ENCODE peak calls at places on chromosomes 5 and 9, in five cellular contexts. One of them, this sample, is unnamed.

GRCh38 chr5:54360089-54360488 is 49.7 kb upstream of the ARL15 start:
- DNase-seq in activated naive CD8-positive, alpha-beta T cell treated with anti-CD3 and anti-CD28 coated beads, Interleukin-2, amount 50 U/mL, for 24 hours: no peak
- DNase-seq in small intestine: peak
- DNase-seq in NCI-H510A treated with DMSO at 0.1 percent for 48 hours: no peak
- DNase-seq in amniotic stem cell: no peak
- DNase-seq in this sample: no peak

GRCh38 chr5:181261320-181262085 is 560 bp upstream of the TRIM52 start:
- DNase-seq in activated naive CD8-positive, alpha-beta T cell treated with anti-CD3 and anti-CD28 coated beads, Interleukin-2, amount 50 U/mL, for 24 hours: peak
- DNase-seq in NCI-H510A treated with DMSO at 0.1 percent for 48 hours: no peak
- DNase-seq in amniotic stem cell: no peak
- DNase-seq in small intestine: peak
- DNase-seq in this sample: peak

GRCh38 chr9:120610975-120611689 is 31.2 kb upstream of the CDK5RAP2 start:
- DNase-seq in small intestine: no peak
- DNase-seq in amniotic stem cell: no peak
- DNase-seq in NCI-H510A treated with DMSO at 0.1 percent for 48 hours: no peak
- DNase-seq in activated naive CD8-positive, alpha-beta T cell treated with anti-CD3 and anti-CD28 coated beads, Interleukin-2, amount 50 U/mL, for 24 hours: no peak
- DNase-seq in this sample: no peak

GRCh38 chr5:85814596-85814995 is 803.1 kb upstream of the COX7C start:
- DNase-seq in NCI-H510A treated with DMSO at 0.1 percent for 48 hours: no peak
- DNase-seq in amniotic stem cell: no peak
- DNase-seq in activated naive CD8-positive, alpha-beta T cell treated with anti-CD3 and anti-CD28 coated beads, Interleukin-2, amount 50 U/mL, for 24 hours: no peak
- DNase-seq in small intestine: peak
- DNase-seq in this sample: no peak

GRCh38 chr5:5418006-5418405 is 4.5 kb upstream of the ICE1 start:
- DNase-seq in small intestine: no peak
- DNase-seq in activated naive CD8-positive, alpha-beta T cell treated with anti-CD3 and anti-CD28 coated beads, Interleukin-2, amount 50 U/mL, for 24 hours: no peak
- DNase-seq in NCI-H510A treated with DMSO at 0.1 percent for 48 hours: no peak
- DNase-seq in amniotic stem cell: no peak
- DNase-seq in this sample: no peak

GRCh38 chr9:117494401-117495130 is 79.7 kb upstream of the ASTN2 start:
- DNase-seq in small intestine: peak
- DNase-seq in activated naive CD8-positive, alpha-beta T cell treated with anti-CD3 and anti-CD28 coated beads, Interleukin-2, amount 50 U/mL, for 24 hours: no peak
- DNase-seq in amniotic stem cell: no peak
- DNase-seq in NCI-H510A treated with DMSO at 0.1 percent for 48 hours: peak
- DNase-seq in this sample: no peak

GRCh38 chr9:109463924-109464625 is 34.0 kb downstream of the PTPN3 start:
- DNase-seq in amniotic stem cell: no peak
- DNase-seq in activated naive CD8-positive, alpha-beta T cell treated with anti-CD3 and anti-CD28 coated beads, Interleukin-2, amount 50 U/mL, for 24 hours: no peak
- DNase-seq in small intestine: no peak
- DNase-seq in NCI-H510A treated with DMSO at 0.1 percent for 48 hours: no peak
- DNase-seq in this sample: no peak

GRCh38 chr9:95415158-95415557 is 97.6 kb upstream of the FANCC start:
- DNase-seq in amniotic stem cell: no peak
- DNase-seq in activated naive CD8-positive, alpha-beta T cell treated with anti-CD3 and anti-CD28 coated beads, Interleukin-2, amount 50 U/mL, for 24 hours: no peak
- DNase-seq in small intestine: peak
- DNase-seq in NCI-H510A treated with DMSO at 0.1 percent for 48 hours: no peak
- DNase-seq in this sample: no peak

GRCh38 chr5:113489299-113489698 is 1.0 kb upstream of the MCC start:
- DNase-seq in small intestine: peak
- DNase-seq in activated naive CD8-positive, alpha-beta T cell treated with anti-CD3 and anti-CD28 coated beads, Interleukin-2, amount 50 U/mL, for 24 hours: peak
- DNase-seq in amniotic stem cell: peak
- DNase-seq in NCI-H510A treated with DMSO at 0.1 percent for 48 hours: no peak
- DNase-seq in this sample: no peak

GRCh38 chr9:135699440-135699839 is at the start of gene SOHLH1:
- DNase-seq in small intestine: no peak
- DNase-seq in activated naive CD8-positive, alpha-beta T cell treated with anti-CD3 and anti-CD28 coated beads, Interleukin-2, amount 50 U/mL, for 24 hours: no peak
- DNase-seq in amniotic stem cell: no peak
- DNase-seq in NCI-H510A treated with DMSO at 0.1 percent for 48 hours: no peak
- DNase-seq in this sample: no peak

GRCh38 chr9:87259543-87259942 is 238.1 kb upstream of the DAPK1 start:
- DNase-seq in activated naive CD8-positive, alpha-beta T cell treated with anti-CD3 and anti-CD28 coated beads, Interleukin-2, amount 50 U/mL, for 24 hours: no peak
- DNase-seq in amniotic stem cell: no peak
- DNase-seq in NCI-H510A treated with DMSO at 0.1 percent for 48 hours: no peak
- DNase-seq in small intestine: no peak
- DNase-seq in this sample: no peak

GRCh38 chr5:8730194-8730593 is 815.7 kb downstream of the SEMA5A start:
- DNase-seq in small intestine: no peak
- DNase-seq in activated naive CD8-positive, alpha-beta T cell treated with anti-CD3 and anti-CD28 coated beads, Interleukin-2, amount 50 U/mL, for 24 hours: no peak
- DNase-seq in NCI-H510A treated with DMSO at 0.1 percent for 48 hours: no peak
- DNase-seq in amniotic stem cell: no peak
- DNase-seq in this sample: no peak

GRCh38 chr5:3324421-3325101 is 271.1 kb upstream of the IRX1 start:
- DNase-seq in NCI-H510A treated with DMSO at 0.1 percent for 48 hours: no peak
- DNase-seq in amniotic stem cell: no peak
- DNase-seq in activated naive CD8-positive, alpha-beta T cell treated with anti-CD3 and anti-CD28 coated beads, Interleukin-2, amount 50 U/mL, for 24 hours: no peak
- DNase-seq in small intestine: no peak
- DNase-seq in this sample: no peak

GRCh38 chr5:15304914-15305834 is 194.8 kb upstream of the FBXL7 start:
- DNase-seq in activated naive CD8-positive, alpha-beta T cell treated with anti-CD3 and anti-CD28 coated beads, Interleukin-2, amount 50 U/mL, for 24 hours: no peak
- DNase-seq in small intestine: no peak
- DNase-seq in amniotic stem cell: no peak
- DNase-seq in NCI-H510A treated with DMSO at 0.1 percent for 48 hours: no peak
- DNase-seq in this sample: no peak

This sample was measured in immature natural killer cell.